ENCODE peak calls at places on chromosomes 3 and 15, in four cellular contexts. One of them, this sample, is unnamed.

GRCh38 chr3:79415351-79415750 is 352.4 kb downstream of the ROBO1 start:
- DNase-seq in HepG2: no peak
- DNase-seq in GM12878: no peak
- DNase-seq in GM23338: no peak
- DNase-seq in this sample: no peak

GRCh38 chr3:39515681-39516441 is 48.4 kb downstream of the MOBP start:
- DNase-seq in GM12878: no peak
- DNase-seq in HepG2: no peak
- DNase-seq in GM23338: peak
- DNase-seq in this sample: no peak

GRCh38 chr3:150779402-150779858 is 16.5 kb upstream of the SIAH2 start:
- DNase-seq in GM23338: peak
- DNase-seq in HepG2: peak
- DNase-seq in GM12878: no peak
- DNase-seq in this sample: peak

GRCh38 chr3:15260531-15260930 is 54.5 kb downstream of the CAPN7 start:
- DNase-seq in HepG2: no peak
- DNase-seq in GM12878: no peak
- DNase-seq in GM23338: no peak
- DNase-seq in this sample: no peak

GRCh38 chr3:31184257-31185003 is 290.0 kb upstream of the GADL1 start:
- DNase-seq in GM23338: no peak
- DNase-seq in HepG2: no peak
- DNase-seq in GM12878: no peak
- DNase-seq in this sample: no peak

GRCh38 chr3:5330152-5330810 is 142.8 kb downstream of the EDEM1 start:
- DNase-seq in GM12878: no peak
- DNase-seq in HepG2: peak
- DNase-seq in GM23338: no peak
- DNase-seq in this sample: peak

GRCh38 chr3:50978991-50979667 is 304.4 kb downstream of the DOCK3 start:
- DNase-seq in HepG2: no peak
- DNase-seq in GM12878: no peak
- DNase-seq in GM23338: peak
- DNase-seq in this sample: peak

GRCh38 chr3:159417761-159418160 is 570.9 kb upstream of the IL12A start:
- DNase-seq in GM12878: no peak
- DNase-seq in HepG2: no peak
- DNase-seq in GM23338: no peak
- DNase-seq in this sample: no peak

GRCh38 chr3:119276657-119277056 is 17.5 kb upstream of the ARHGAP31 start:
- DNase-seq in HepG2: no peak
- DNase-seq in GM12878: no peak
- DNase-seq in GM23338: no peak
- DNase-seq in this sample: no peak

GRCh38 chr3:106728315-106728821 is 648.9 kb upstream of the CCDC54 start:
- DNase-seq in GM12878: no peak
- DNase-seq in GM23338: no peak
- DNase-seq in HepG2: no peak
- DNase-seq in this sample: no peak

GRCh38 chr15:85312486-85312885 is 67.9 kb upstream of the AKAP13 start:
- DNase-seq in GM12878: peak
- DNase-seq in HepG2: peak
- DNase-seq in GM23338: peak
- DNase-seq in this sample: no peak

GRCh38 chr15:101023501-101024110 is 104.4 kb downstream of the LRRK1 start:
- DNase-seq in GM23338: no peak
- DNase-seq in GM12878: no peak
- DNase-seq in HepG2: no peak
- DNase-seq in this sample: no peak

GRCh38 chr3:197706658-197707057 is 30.0 kb downstream of the RUBCN start:
- DNase-seq in GM23338: no peak
- DNase-seq in HepG2: no peak
- DNase-seq in GM12878: no peak
- DNase-seq in this sample: no peak

GRCh38 chr15:68384451-68385239 is 47.3 kb downstream of the ITGA11 start:
- DNase-seq in GM23338: no peak
- DNase-seq in HepG2: no peak
- DNase-seq in GM12878: no peak
- DNase-seq in this sample: no peak

GRCh38 chr15:68387288-68388143 is 44.4 kb downstream of the ITGA11 start:
- DNase-seq in GM23338: no peak
- DNase-seq in GM12878: no peak
- DNase-seq in HepG2: no peak
- DNase-seq in this sample: no peak

GRCh38 chr15:68385240-68385561 is 46.8 kb downstream of the ITGA11 start:
- DNase-seq in GM12878: no peak
- DNase-seq in GM23338: no peak
- DNase-seq in HepG2: no peak
- DNase-seq in this sample: no peak

GRCh38 chr15:68385671-68386586 is 46.0 kb downstream of the ITGA11 start:
- DNase-seq in HepG2: no peak
- DNase-seq in GM23338: no peak
- DNase-seq in GM12878: no peak
- DNase-seq in this sample: no peak

DNA sequence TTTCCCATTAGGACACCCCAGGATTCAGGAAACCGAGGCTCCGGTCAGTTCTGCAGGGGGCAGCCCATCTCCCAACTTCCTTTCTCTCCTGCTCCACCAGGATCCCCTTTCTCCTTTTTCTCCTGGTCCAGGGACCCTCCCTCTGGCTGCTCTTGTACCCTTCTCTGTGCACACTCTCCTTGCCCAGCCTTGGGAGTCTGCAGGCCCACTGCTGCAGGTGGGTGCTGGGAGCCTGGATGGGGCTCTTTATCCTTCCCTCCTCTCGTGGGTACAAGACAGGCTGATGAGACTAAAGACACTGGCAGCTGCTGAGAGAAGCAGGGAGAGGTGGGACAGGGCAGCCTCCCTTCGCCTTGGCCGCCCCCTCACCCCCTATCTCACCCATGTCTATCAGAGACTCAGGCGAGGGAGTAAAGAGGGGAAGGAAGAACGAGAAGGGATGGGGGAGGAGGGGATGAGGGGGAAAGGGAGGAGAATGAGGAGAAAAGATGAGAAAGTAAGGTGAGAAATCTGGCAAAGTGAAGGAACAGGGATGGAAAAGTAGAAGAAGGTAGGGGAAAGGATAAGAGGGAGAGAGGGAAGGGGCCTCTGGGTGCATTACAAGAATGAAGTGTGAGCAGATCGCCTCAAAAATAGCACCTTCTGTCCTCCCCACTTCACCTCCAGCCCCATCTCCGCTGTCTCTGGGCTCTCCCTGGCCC is 45.2 kb downstream of the ITGA11 start:
- DNase-seq in GM12878: no peak
- DNase-seq in GM23338: no peak
- DNase-seq in HepG2: no peak
- DNase-seq in this sample: no peak
- TF ChIP-seq JUNB in GM12878: no peak
- TF ChIP-seq JUNB in GM23338: no peak
- TF ChIP-seq JUNB in HepG2: no peak
- TF ChIP-seq JUNB in this sample: no peak

DNA sequence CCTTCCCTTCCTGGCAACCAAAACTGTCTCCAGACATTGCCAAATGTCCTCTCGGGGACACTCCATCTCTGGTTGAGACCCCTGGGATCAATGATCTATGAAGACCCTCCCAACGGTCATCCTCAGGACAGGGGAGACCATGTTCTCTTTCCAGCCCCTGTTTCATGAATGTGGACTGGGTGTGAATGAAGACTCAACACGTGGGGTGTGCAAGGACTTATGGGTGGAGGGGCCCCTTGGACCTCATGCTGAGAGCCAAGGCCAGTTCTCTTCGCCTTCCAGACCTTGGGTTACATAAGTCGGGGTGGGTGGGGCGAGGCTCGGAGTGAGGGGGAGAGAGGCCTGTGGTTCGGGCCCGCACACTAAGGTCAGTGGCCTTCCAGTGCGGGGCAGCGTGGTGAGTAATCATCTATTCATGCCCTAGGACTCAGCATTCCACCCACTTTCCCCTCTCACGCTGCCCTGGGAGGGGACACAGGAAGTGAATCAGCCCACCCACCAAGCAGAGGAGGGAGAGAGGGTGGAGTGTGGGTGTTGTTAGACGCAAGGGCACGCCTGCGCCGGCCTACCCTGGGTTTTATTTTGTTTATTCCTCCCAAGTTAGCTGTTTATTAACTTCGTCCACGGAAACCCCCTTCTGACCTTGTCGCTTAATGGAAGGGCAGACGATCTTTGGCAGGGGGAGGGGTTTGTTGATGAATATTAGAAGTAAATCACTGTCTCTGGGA is 6.7 kb downstream of the PAQR5 start:
- DNase-seq in GM23338: peak
- DNase-seq in HepG2: peak
- DNase-seq in GM12878: no peak
- DNase-seq in this sample: peak
- TF ChIP-seq JUNB in GM23338: no peak
- TF ChIP-seq JUNB in HepG2: no peak
- TF ChIP-seq JUNB in GM12878: no peak
- TF ChIP-seq JUNB in this sample: no peak

GRCh38 chr3:64294771-64295170 is 69.5 kb upstream of the PRICKLE2 start:
- DNase-seq in HepG2: no peak
- DNase-seq in GM12878: no peak
- DNase-seq in GM23338: no peak
- DNase-seq in this sample: no peak

GRCh38 chr3:64291956-64292355 is 66.7 kb upstream of the PRICKLE2 start:
- DNase-seq in GM23338: no peak
- DNase-seq in HepG2: no peak
- DNase-seq in GM12878: no peak
- DNase-seq in this sample: no peak

GRCh38 chr3:64290864-64291263 is 65.6 kb upstream of the PRICKLE2 start:
- DNase-seq in HepG2: no peak
- DNase-seq in GM23338: no peak
- DNase-seq in GM12878: no peak
- DNase-seq in this sample: no peak

GRCh38 chr3:64291345-64291744 is 66.1 kb upstream of the PRICKLE2 start:
- DNase-seq in GM23338: no peak
- DNase-seq in GM12878: no peak
- DNase-seq in HepG2: no peak
- DNase-seq in this sample: no peak

GRCh38 chr3:64293121-64293520 is 67.9 kb upstream of the PRICKLE2 start:
- DNase-seq in GM12878: no peak
- DNase-seq in HepG2: no peak
- DNase-seq in GM23338: no peak
- DNase-seq in this sample: no peak
- TF ChIP-seq JUNB in GM12878: no peak
- TF ChIP-seq JUNB in HepG2: no peak
- TF ChIP-seq JUNB in GM23338: no peak
- TF ChIP-seq JUNB in this sample: no peak

DNA sequence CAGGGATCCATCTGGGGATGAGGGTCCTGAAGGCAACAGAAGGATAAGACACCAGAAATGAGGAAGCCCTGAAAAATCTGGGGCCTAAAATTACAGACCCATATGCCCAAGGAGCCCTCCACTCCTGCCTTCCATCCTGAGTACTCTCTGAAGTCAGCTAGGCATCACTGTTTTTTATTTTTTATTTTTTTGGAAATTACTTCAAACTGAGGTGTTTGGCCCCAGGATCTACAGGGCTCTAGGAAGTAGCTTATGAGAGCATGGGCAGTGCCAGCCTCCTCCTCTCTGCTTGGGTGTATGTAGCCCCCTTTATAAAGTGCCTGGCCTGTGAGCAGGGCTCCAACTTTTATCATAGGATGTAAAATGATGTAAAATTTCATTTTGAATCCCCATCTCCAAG is 7.9 kb downstream of the EPB42 start:
- DNase-seq in GM23338: no peak
- DNase-seq in HepG2: no peak
- DNase-seq in GM12878: no peak
- DNase-seq in this sample: no peak
- TF ChIP-seq JUNB in GM23338: no peak
- TF ChIP-seq JUNB in HepG2: no peak
- TF ChIP-seq JUNB in GM12878: no peak
- TF ChIP-seq JUNB in this sample: no peak